ENCODE peak calls at places on chromosome 3, in seven cellular contexts. One of them, this sample, is unnamed.

GRCh38 chr3:44825264-44825925 is 36.3 kb upstream of the TMEM42 start:
- DNase-seq in gastrocnemius medialis: no peak
- DNase-seq in Peyer's patch: no peak
- DNase-seq in neuronal stem cell: no peak
- DNase-seq in CD4-positive, alpha-beta T cell: no peak
- DNase-seq in fibroblast of lung: peak
- DNase-seq in cardiac muscle cell: peak
- DNase-seq in this sample: no peak

GRCh38 chr3:124760601-124761000 is 30.3 kb downstream of the UMPS start:
- DNase-seq in fibroblast of lung: peak
- DNase-seq in cardiac muscle cell: peak
- DNase-seq in CD4-positive, alpha-beta T cell: no peak
- DNase-seq in gastrocnemius medialis: no peak
- DNase-seq in neuronal stem cell: no peak
- DNase-seq in Peyer's patch: no peak
- DNase-seq in this sample: peak

GRCh38 chr3:128736598-128736997 is 10.6 kb downstream of the RAB7A start:
- DNase-seq in neuronal stem cell: no peak
- DNase-seq in gastrocnemius medialis: no peak
- DNase-seq in cardiac muscle cell: no peak
- DNase-seq in CD4-positive, alpha-beta T cell: no peak
- DNase-seq in fibroblast of lung: peak
- DNase-seq in Peyer's patch: no peak
- DNase-seq in this sample: peak

GRCh38 chr3:158058775-158059174 is 47.4 kb downstream of the SHOX2 start:
- DNase-seq in Peyer's patch: no peak
- DNase-seq in fibroblast of lung: no peak
- DNase-seq in gastrocnemius medialis: no peak
- DNase-seq in neuronal stem cell: no peak
- DNase-seq in CD4-positive, alpha-beta T cell: no peak
- DNase-seq in cardiac muscle cell: no peak
- DNase-seq in this sample: no peak

GRCh38 chr3:9786825-9787654 is 5.2 kb downstream of the TADA3 start:
- DNase-seq in cardiac muscle cell: no peak
- DNase-seq in CD4-positive, alpha-beta T cell: no peak
- DNase-seq in fibroblast of lung: no peak
- DNase-seq in neuronal stem cell: no peak
- DNase-seq in gastrocnemius medialis: no peak
- DNase-seq in Peyer's patch: peak
- DNase-seq in this sample: no peak

GRCh38 chr3:150150633-150151032 is 179.9 kb upstream of the PFN2 start:
- DNase-seq in cardiac muscle cell: peak
- DNase-seq in CD4-positive, alpha-beta T cell: no peak
- DNase-seq in neuronal stem cell: no peak
- DNase-seq in fibroblast of lung: no peak
- DNase-seq in Peyer's patch: no peak
- DNase-seq in gastrocnemius medialis: no peak
- DNase-seq in this sample: no peak

GRCh38 chr3:129608087-129608935 is 1.8 kb upstream of the PLXND1 start:
- DNase-seq in cardiac muscle cell: peak
- DNase-seq in CD4-positive, alpha-beta T cell: no peak
- DNase-seq in neuronal stem cell: no peak
- DNase-seq in gastrocnemius medialis: no peak
- DNase-seq in fibroblast of lung: peak
- DNase-seq in Peyer's patch: no peak
- DNase-seq in this sample: no peak

GRCh38 chr3:196055683-196056270 is 26.1 kb downstream of the TFRC start:
- DNase-seq in gastrocnemius medialis: peak
- DNase-seq in fibroblast of lung: no peak
- DNase-seq in CD4-positive, alpha-beta T cell: no peak
- DNase-seq in neuronal stem cell: no peak
- DNase-seq in cardiac muscle cell: peak
- DNase-seq in Peyer's patch: peak
- DNase-seq in this sample: no peak

GRCh38 chr3:123292321-123293310 is 90.9 kb downstream of the SEC22A start:
- DNase-seq in cardiac muscle cell: no peak
- DNase-seq in neuronal stem cell: no peak
- DNase-seq in Peyer's patch: peak
- DNase-seq in fibroblast of lung: no peak
- DNase-seq in gastrocnemius medialis: no peak
- DNase-seq in CD4-positive, alpha-beta T cell: no peak
- DNase-seq in this sample: no peak

GRCh38 chr3:186162221-186162620 is 53.3 kb upstream of the ETV5 start:
- DNase-seq in neuronal stem cell: no peak
- DNase-seq in fibroblast of lung: no peak
- DNase-seq in gastrocnemius medialis: peak
- DNase-seq in Peyer's patch: no peak
- DNase-seq in CD4-positive, alpha-beta T cell: no peak
- DNase-seq in cardiac muscle cell: peak
- DNase-seq in this sample: no peak

GRCh38 chr3:168117853-168118313 is 22.2 kb upstream of the GOLIM4 start:
- DNase-seq in neuronal stem cell: no peak
- DNase-seq in CD4-positive, alpha-beta T cell: no peak
- DNase-seq in fibroblast of lung: peak
- DNase-seq in gastrocnemius medialis: no peak
- DNase-seq in Peyer's patch: no peak
- DNase-seq in cardiac muscle cell: peak
- DNase-seq in this sample: no peak

GRCh38 chr3:139559541-139559940 is 20.0 kb upstream of the RBP1 start:
- DNase-seq in CD4-positive, alpha-beta T cell: no peak
- DNase-seq in gastrocnemius medialis: no peak
- DNase-seq in fibroblast of lung: peak
- DNase-seq in cardiac muscle cell: no peak
- DNase-seq in neuronal stem cell: no peak
- DNase-seq in Peyer's patch: no peak
- DNase-seq in this sample: peak

GRCh38 chr3:193240850-193241706 is at the start of gene PLAAT1:
- DNase-seq in Peyer's patch: peak
- DNase-seq in cardiac muscle cell: peak
- DNase-seq in gastrocnemius medialis: peak
- DNase-seq in CD4-positive, alpha-beta T cell: no peak
- DNase-seq in neuronal stem cell: peak
- DNase-seq in fibroblast of lung: peak
- DNase-seq in this sample: peak

GRCh38 chr3:185175370-185175987 is 22.6 kb upstream of the C3orf70 start:
- DNase-seq in gastrocnemius medialis: no peak
- DNase-seq in CD4-positive, alpha-beta T cell: no peak
- DNase-seq in neuronal stem cell: no peak
- DNase-seq in cardiac muscle cell: peak
- DNase-seq in fibroblast of lung: peak
- DNase-seq in Peyer's patch: peak
- DNase-seq in this sample: no peak

GRCh38 chr3:99472385-99472784 is 166.0 kb upstream of the COL8A1 start:
- DNase-seq in gastrocnemius medialis: no peak
- DNase-seq in CD4-positive, alpha-beta T cell: no peak
- DNase-seq in fibroblast of lung: peak
- DNase-seq in cardiac muscle cell: no peak
- DNase-seq in neuronal stem cell: no peak
- DNase-seq in Peyer's patch: no peak
- DNase-seq in this sample: no peak

GRCh38 chr3:138768126-138768525 is 66.6 kb downstream of the PIK3CB start:
- DNase-seq in cardiac muscle cell: no peak
- DNase-seq in fibroblast of lung: no peak
- DNase-seq in CD4-positive, alpha-beta T cell: no peak
- DNase-seq in gastrocnemius medialis: no peak
- DNase-seq in Peyer's patch: no peak
- DNase-seq in neuronal stem cell: no peak
- DNase-seq in this sample: no peak

GRCh38 chr3:72008226-72008996 is 223.5 kb upstream of the PROK2 start:
- DNase-seq in fibroblast of lung: peak
- DNase-seq in Peyer's patch: no peak
- DNase-seq in neuronal stem cell: no peak
- DNase-seq in CD4-positive, alpha-beta T cell: no peak
- DNase-seq in gastrocnemius medialis: no peak
- DNase-seq in cardiac muscle cell: peak
- DNase-seq in this sample: no peak

GRCh38 chr3:188627652-188628051 is 473.7 kb downstream of the LPP start:
- DNase-seq in Peyer's patch: no peak
- DNase-seq in CD4-positive, alpha-beta T cell: no peak
- DNase-seq in cardiac muscle cell: peak
- DNase-seq in gastrocnemius medialis: no peak
- DNase-seq in neuronal stem cell: no peak
- DNase-seq in fibroblast of lung: peak
- DNase-seq in this sample: no peak

GRCh38 chr3:128297401-128298138 is 144.3 kb downstream of the EEFSEC start:
- DNase-seq in gastrocnemius medialis: no peak
- DNase-seq in cardiac muscle cell: peak
- DNase-seq in neuronal stem cell: no peak
- DNase-seq in fibroblast of lung: no peak
- DNase-seq in CD4-positive, alpha-beta T cell: no peak
- DNase-seq in Peyer's patch: no peak
- DNase-seq in this sample: peak

GRCh38 chr3:143269741-143270140 is 150.2 kb downstream of the CHST2 start:
- DNase-seq in fibroblast of lung: no peak
- DNase-seq in cardiac muscle cell: no peak
- DNase-seq in Peyer's patch: no peak
- DNase-seq in gastrocnemius medialis: no peak
- DNase-seq in neuronal stem cell: no peak
- DNase-seq in CD4-positive, alpha-beta T cell: no peak
- DNase-seq in this sample: no peak

GRCh38 chr3:105829879-105830622 is 38.8 kb downstream of the CBLB start:
- DNase-seq in neuronal stem cell: no peak
- DNase-seq in cardiac muscle cell: peak
- DNase-seq in Peyer's patch: no peak
- DNase-seq in gastrocnemius medialis: no peak
- DNase-seq in CD4-positive, alpha-beta T cell: no peak
- DNase-seq in fibroblast of lung: peak
- DNase-seq in this sample: no peak

GRCh38 chr3:112333002-112333385 is at the start of gene CD200:
- DNase-seq in neuronal stem cell: peak
- DNase-seq in CD4-positive, alpha-beta T cell: peak
- DNase-seq in fibroblast of lung: peak
- DNase-seq in gastrocnemius medialis: no peak
- DNase-seq in cardiac muscle cell: peak
- DNase-seq in Peyer's patch: peak
- DNase-seq in this sample: no peak

GRCh38 chr3:124883766-124884473 is 3.2 kb downstream of the ITGB5 start:
- DNase-seq in fibroblast of lung: peak
- DNase-seq in neuronal stem cell: peak
- DNase-seq in cardiac muscle cell: no peak
- DNase-seq in Peyer's patch: no peak
- DNase-seq in gastrocnemius medialis: no peak
- DNase-seq in CD4-positive, alpha-beta T cell: no peak
- DNase-seq in this sample: no peak

GRCh38 chr3:146160964-146161724 is at the start of gene PLOD2:
- DNase-seq in CD4-positive, alpha-beta T cell: no peak
- DNase-seq in cardiac muscle cell: peak
- DNase-seq in neuronal stem cell: peak
- DNase-seq in Peyer's patch: peak
- DNase-seq in gastrocnemius medialis: peak
- DNase-seq in fibroblast of lung: peak
- DNase-seq in this sample: peak

GRCh38 chr3:51718547-51719412 is 11.9 kb downstream of the GRM2 start:
- DNase-seq in gastrocnemius medialis: no peak
- DNase-seq in fibroblast of lung: peak
- DNase-seq in cardiac muscle cell: peak
- DNase-seq in neuronal stem cell: peak
- DNase-seq in Peyer's patch: peak
- DNase-seq in CD4-positive, alpha-beta T cell: peak
- DNase-seq in this sample: peak

GRCh38 chr3:160384639-160385312 is 14.2 kb downstream of the IFT80 start:
- DNase-seq in gastrocnemius medialis: no peak
- DNase-seq in fibroblast of lung: no peak
- DNase-seq in CD4-positive, alpha-beta T cell: no peak
- DNase-seq in cardiac muscle cell: no peak
- DNase-seq in Peyer's patch: no peak
- DNase-seq in neuronal stem cell: no peak
- DNase-seq in this sample: no peak

GRCh38 chr3:60240558-60240957 is 1010.7 kb downstream of the FHIT start:
- DNase-seq in fibroblast of lung: no peak
- DNase-seq in Peyer's patch: no peak
- DNase-seq in cardiac muscle cell: no peak
- DNase-seq in CD4-positive, alpha-beta T cell: no peak
- DNase-seq in neuronal stem cell: no peak
- DNase-seq in gastrocnemius medialis: no peak
- DNase-seq in this sample: no peak

GRCh38 chr3:64342940-64343691 is 117.8 kb upstream of the PRICKLE2 start:
- DNase-seq in cardiac muscle cell: peak
- DNase-seq in neuronal stem cell: no peak
- DNase-seq in gastrocnemius medialis: no peak
- DNase-seq in fibroblast of lung: peak
- DNase-seq in CD4-positive, alpha-beta T cell: no peak
- DNase-seq in Peyer's patch: no peak
- DNase-seq in this sample: peak
- H3K27ac ChIP-seq in cardiac muscle cell: no peak
- H3K27ac ChIP-seq in neuronal stem cell: no peak
- H3K27ac ChIP-seq in gastrocnemius medialis: no peak
- H3K27ac ChIP-seq in fibroblast of lung: peak
- H3K27ac ChIP-seq in CD4-positive, alpha-beta T cell: no peak
- H3K27ac ChIP-seq in Peyer's patch: peak
- H3K27ac ChIP-seq in this sample: peak

GRCh38 chr3:11305509-11305908 is 33.3 kb downstream of the ATG7 start:
- DNase-seq in CD4-positive, alpha-beta T cell: no peak
- DNase-seq in neuronal stem cell: no peak
- DNase-seq in Peyer's patch: no peak
- DNase-seq in fibroblast of lung: no peak
- DNase-seq in gastrocnemius medialis: no peak
- DNase-seq in cardiac muscle cell: no peak
- DNase-seq in this sample: no peak
- H3K27ac ChIP-seq in CD4-positive, alpha-beta T cell: no peak
- H3K27ac ChIP-seq in neuronal stem cell: no peak
- H3K27ac ChIP-seq in Peyer's patch: no peak
- H3K27ac ChIP-seq in fibroblast of lung: no peak
- H3K27ac ChIP-seq in gastrocnemius medialis: peak
- H3K27ac ChIP-seq in cardiac muscle cell: no peak
- H3K27ac ChIP-seq in this sample: no peak

DNA sequence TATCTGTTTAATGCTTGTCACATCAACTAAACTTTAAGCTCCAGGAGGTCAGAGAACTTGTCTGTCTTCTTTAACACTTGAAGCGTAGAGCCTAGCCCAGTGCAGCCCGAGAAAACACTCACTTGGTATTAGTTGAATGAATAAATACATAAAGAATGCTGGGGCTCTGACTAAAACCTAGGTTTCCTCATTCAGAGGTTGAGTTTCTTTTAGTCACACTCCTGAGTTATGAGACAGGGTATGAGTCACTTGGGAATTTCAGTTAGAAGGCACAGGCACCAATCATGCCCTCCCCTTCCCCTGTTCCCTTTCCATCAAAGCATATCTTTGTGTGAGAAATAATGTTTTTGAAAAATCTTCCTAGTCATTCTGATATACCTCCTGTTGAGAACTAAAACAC is 589.8 kb upstream of the DPPA4 start:
- DNase-seq in neuronal stem cell: no peak
- DNase-seq in fibroblast of lung: peak
- DNase-seq in gastrocnemius medialis: no peak
- DNase-seq in cardiac muscle cell: peak
- DNase-seq in Peyer's patch: no peak
- DNase-seq in CD4-positive, alpha-beta T cell: no peak
- DNase-seq in this sample: peak
- H3K27ac ChIP-seq in neuronal stem cell: no peak
- H3K27ac ChIP-seq in fibroblast of lung: peak
- H3K27ac ChIP-seq in gastrocnemius medialis: no peak
- H3K27ac ChIP-seq in cardiac muscle cell: no peak
- H3K27ac ChIP-seq in Peyer's patch: no peak
- H3K27ac ChIP-seq in CD4-positive, alpha-beta T cell: no peak
- H3K27ac ChIP-seq in this sample: no peak

DNA sequence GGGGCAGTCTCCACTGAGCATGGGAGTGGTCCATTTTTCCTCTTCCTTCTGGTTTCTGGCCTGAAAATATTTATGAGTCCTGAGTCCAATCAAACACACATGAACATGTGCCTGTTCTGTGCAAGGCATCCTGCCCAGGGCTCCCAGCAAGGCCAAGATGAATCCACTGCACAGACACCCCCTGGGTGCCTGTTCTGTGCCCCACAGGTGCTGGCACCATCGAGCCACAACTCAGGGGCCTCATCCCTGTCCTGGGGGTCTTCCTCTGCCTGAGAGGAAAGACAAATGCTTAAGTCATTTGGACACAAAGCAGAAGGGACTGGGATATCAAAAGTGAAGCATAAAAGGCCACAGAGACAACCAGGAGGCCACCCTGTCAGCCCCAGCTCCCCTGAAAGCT is 87.4 kb upstream of the IQSEC1 start:
- DNase-seq in cardiac muscle cell: no peak
- DNase-seq in CD4-positive, alpha-beta T cell: no peak
- DNase-seq in neuronal stem cell: no peak
- DNase-seq in Peyer's patch: no peak
- DNase-seq in fibroblast of lung: no peak
- DNase-seq in gastrocnemius medialis: no peak
- DNase-seq in this sample: no peak
- H3K27ac ChIP-seq in cardiac muscle cell: no peak
- H3K27ac ChIP-seq in CD4-positive, alpha-beta T cell: no peak
- H3K27ac ChIP-seq in neuronal stem cell: no peak
- H3K27ac ChIP-seq in Peyer's patch: no peak
- H3K27ac ChIP-seq in fibroblast of lung: no peak
- H3K27ac ChIP-seq in gastrocnemius medialis: no peak
- H3K27ac ChIP-seq in this sample: no peak

This sample was measured in RWPE1.